ENCODE peak calls at places on chromosomes 13 and 19, in nine cellular contexts. One of them, this sample, is unnamed.
A peak's percentile ranks its signal among the peaks of the same experiment; 100 is the strongest.

GRCh38 chr19:55546822-55547614 is 1.7 kb upstream of the SBK3 start:
- DNase-seq in colonic mucosa: peak; percentile 46
- DNase-seq in tibial artery: peak; percentile 69
- DNase-seq in left lung: peak; percentile 84
- DNase-seq in upper lobe of right lung: peak; percentile 91
- DNase-seq in HCT116: no peak
- DNase-seq in cardiac muscle cell: peak; percentile 92
- DNase-seq in endodermal cell: no peak
- DNase-seq in fibroblast of lung: peak; percentile 89
- DNase-seq in this sample: peak; percentile 89

GRCh38 chr19:46784262-46785053 is 3.9 kb downstream of the SLC1A5 start:
- DNase-seq in fibroblast of lung: peak; percentile 84
- DNase-seq in HCT116: peak; percentile 71
- DNase-seq in tibial artery: peak; percentile 75
- DNase-seq in colonic mucosa: peak; percentile 92
- DNase-seq in endodermal cell: peak; percentile 92
- DNase-seq in left lung: peak; percentile 88
- DNase-seq in cardiac muscle cell: peak; percentile 95
- DNase-seq in upper lobe of right lung: peak; percentile 92
- DNase-seq in this sample: peak; percentile 88

GRCh38 chr19:53503126-53503525 is 34.8 kb upstream of the ZNF331 start:
- DNase-seq in endodermal cell: no peak
- DNase-seq in HCT116: no peak
- DNase-seq in left lung: no peak
- DNase-seq in tibial artery: no peak
- DNase-seq in upper lobe of right lung: no peak
- DNase-seq in fibroblast of lung: no peak
- DNase-seq in colonic mucosa: no peak
- DNase-seq in cardiac muscle cell: no peak
- DNase-seq in this sample: no peak

GRCh38 chr19:10421981-10422461 is 1.7 kb downstream of the PDE4A start:
- DNase-seq in HCT116: no peak
- DNase-seq in endodermal cell: no peak
- DNase-seq in colonic mucosa: no peak
- DNase-seq in tibial artery: no peak
- DNase-seq in fibroblast of lung: no peak
- DNase-seq in upper lobe of right lung: no peak
- DNase-seq in left lung: no peak
- DNase-seq in cardiac muscle cell: no peak
- DNase-seq in this sample: no peak

GRCh38 chr13:42474954-42475353 is 99.0 kb upstream of the TNFSF11 start:
- DNase-seq in fibroblast of lung: peak; percentile 23
- DNase-seq in tibial artery: no peak
- DNase-seq in left lung: no peak
- DNase-seq in colonic mucosa: no peak
- DNase-seq in HCT116: no peak
- DNase-seq in upper lobe of right lung: no peak
- DNase-seq in cardiac muscle cell: peak; percentile 45
- DNase-seq in endodermal cell: no peak
- DNase-seq in this sample: no peak

GRCh38 chr19:13398780-13399726 is 107.2 kb downstream of the CACNA1A start:
- DNase-seq in cardiac muscle cell: peak; percentile 96
- DNase-seq in endodermal cell: no peak
- DNase-seq in colonic mucosa: no peak
- DNase-seq in HCT116: peak; percentile 80
- DNase-seq in fibroblast of lung: peak; percentile 89
- DNase-seq in tibial artery: no peak
- DNase-seq in left lung: no peak
- DNase-seq in upper lobe of right lung: no peak
- DNase-seq in this sample: no peak

GRCh38 chr19:9183000-9183399 is 4.2 kb downstream of the OR7D2 start:
- DNase-seq in cardiac muscle cell: no peak
- DNase-seq in HCT116: no peak
- DNase-seq in left lung: no peak
- DNase-seq in endodermal cell: no peak
- DNase-seq in colonic mucosa: no peak
- DNase-seq in upper lobe of right lung: no peak
- DNase-seq in tibial artery: no peak
- DNase-seq in fibroblast of lung: no peak
- DNase-seq in this sample: no peak

GRCh38 chr13:102091231-102091630 is 310.6 kb downstream of the FGF14 start:
- DNase-seq in left lung: no peak
- DNase-seq in fibroblast of lung: peak; percentile 6
- DNase-seq in upper lobe of right lung: no peak
- DNase-seq in HCT116: peak; percentile 4
- DNase-seq in colonic mucosa: no peak
- DNase-seq in endodermal cell: peak; percentile 90
- DNase-seq in tibial artery: no peak
- DNase-seq in cardiac muscle cell: no peak
- DNase-seq in this sample: no peak

GRCh38 chr13:32669030-32669646 is 82.9 kb downstream of the PDS5B start:
- DNase-seq in endodermal cell: no peak
- DNase-seq in fibroblast of lung: peak; percentile 55
- DNase-seq in colonic mucosa: no peak
- DNase-seq in left lung: no peak
- DNase-seq in cardiac muscle cell: peak; percentile 74
- DNase-seq in HCT116: peak; percentile 28
- DNase-seq in tibial artery: no peak
- DNase-seq in upper lobe of right lung: no peak
- DNase-seq in this sample: no peak

GRCh38 chr19:39506598-39506943 is 7.8 kb downstream of the DLL3 start:
- DNase-seq in endodermal cell: no peak
- DNase-seq in tibial artery: no peak
- DNase-seq in fibroblast of lung: no peak
- DNase-seq in upper lobe of right lung: no peak
- DNase-seq in cardiac muscle cell: no peak
- DNase-seq in left lung: no peak
- DNase-seq in colonic mucosa: no peak
- DNase-seq in HCT116: no peak
- DNase-seq in this sample: no peak

GRCh38 chr13:29583073-29583785 is 12.3 kb downstream of the SLC7A1 start:
- DNase-seq in fibroblast of lung: peak; percentile 91
- DNase-seq in upper lobe of right lung: no peak
- DNase-seq in endodermal cell: peak; percentile 61
- DNase-seq in colonic mucosa: peak; percentile 67
- DNase-seq in HCT116: no peak
- DNase-seq in cardiac muscle cell: no peak
- DNase-seq in tibial artery: no peak
- DNase-seq in left lung: no peak
- DNase-seq in this sample: no peak

GRCh38 chr13:98345103-98345899 is 168.2 kb upstream of the RNF113B start:
- DNase-seq in colonic mucosa: no peak
- DNase-seq in HCT116: no peak
- DNase-seq in tibial artery: no peak
- DNase-seq in endodermal cell: peak; percentile 44
- DNase-seq in fibroblast of lung: no peak
- DNase-seq in upper lobe of right lung: no peak
- DNase-seq in cardiac muscle cell: peak; percentile 20
- DNase-seq in left lung: no peak
- DNase-seq in this sample: no peak

GRCh38 chr19:44696939-44697669 is 1.8 kb upstream of the CEACAM16 start:
- DNase-seq in fibroblast of lung: no peak
- DNase-seq in upper lobe of right lung: peak; percentile 76
- DNase-seq in cardiac muscle cell: no peak
- DNase-seq in colonic mucosa: no peak
- DNase-seq in left lung: peak; percentile 53
- DNase-seq in tibial artery: no peak
- DNase-seq in HCT116: no peak
- DNase-seq in endodermal cell: peak; percentile 81
- DNase-seq in this sample: no peak

GRCh38 chr19:3622224-3622623 is 4.4 kb downstream of the CACTIN start:
- DNase-seq in fibroblast of lung: no peak
- DNase-seq in upper lobe of right lung: no peak
- DNase-seq in tibial artery: no peak
- DNase-seq in colonic mucosa: no peak
- DNase-seq in endodermal cell: no peak
- DNase-seq in left lung: no peak
- DNase-seq in HCT116: no peak
- DNase-seq in cardiac muscle cell: no peak
- DNase-seq in this sample: no peak

DNA sequence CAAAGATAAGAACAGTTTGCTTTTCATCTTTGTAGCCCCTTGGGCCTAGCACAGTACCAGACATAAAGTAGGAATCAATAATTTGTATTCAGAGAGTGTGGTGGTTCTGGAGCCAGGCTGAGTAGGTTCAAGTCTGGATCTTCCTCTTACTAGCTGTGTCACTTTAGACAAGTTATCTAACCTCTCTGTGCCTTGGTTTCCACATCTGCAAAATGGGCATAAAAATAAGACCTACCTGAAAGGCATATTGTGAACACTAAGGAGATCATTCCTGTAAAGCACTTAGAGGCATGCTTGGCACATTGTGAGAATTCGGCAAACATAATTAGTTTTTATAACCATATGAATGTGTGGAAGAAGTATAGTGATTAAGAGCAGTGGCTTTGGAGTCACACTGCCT is 95.8 kb downstream of the MBNL2 start:
- DNase-seq in tibial artery: no peak
- DNase-seq in upper lobe of right lung: no peak
- DNase-seq in cardiac muscle cell: no peak
- DNase-seq in fibroblast of lung: no peak
- DNase-seq in HCT116: no peak
- DNase-seq in endodermal cell: no peak
- DNase-seq in left lung: no peak
- DNase-seq in colonic mucosa: no peak
- DNase-seq in this sample: no peak
- H3K4me1 ChIP-seq in tibial artery: no peaks in the 10 kb centered on the region
- H3K4me1 ChIP-seq in upper lobe of right lung: peaks cover 28% of the 10 kb centered on the region
- H3K4me1 ChIP-seq in cardiac muscle cell: no peaks in the 10 kb centered on the region
- H3K4me1 ChIP-seq in fibroblast of lung: peaks cover 28% of the 10 kb centered on the region
- H3K4me1 ChIP-seq in HCT116: peaks cover 6% of the 10 kb centered on the region
- H3K4me1 ChIP-seq in endodermal cell: no peaks in the 10 kb centered on the region
- H3K4me1 ChIP-seq in left lung: peaks cover 11% of the 10 kb centered on the region
- H3K4me1 ChIP-seq in colonic mucosa: no peaks in the 10 kb centered on the region
- H3K4me1 ChIP-seq in this sample: peaks cover 56% of the 10 kb centered on the region

GRCh38 chr13:46373623-46374022 is 13.4 kb downstream of the RUBCNL start:
- DNase-seq in left lung: no peak
- DNase-seq in fibroblast of lung: no peak
- DNase-seq in HCT116: no peak
- DNase-seq in colonic mucosa: peak; percentile 61
- DNase-seq in cardiac muscle cell: no peak
- DNase-seq in upper lobe of right lung: no peak
- DNase-seq in tibial artery: no peak
- DNase-seq in endodermal cell: no peak
- DNase-seq in this sample: no peak
- H3K4me1 ChIP-seq in left lung: peaks cover 46% of the 10 kb centered on the region
- H3K4me1 ChIP-seq in fibroblast of lung: peaks cover 2% of the 10 kb centered on the region
- H3K4me1 ChIP-seq in HCT116: peaks cover 4% of the 10 kb centered on the region
- H3K4me1 ChIP-seq in colonic mucosa: peaks cover 4% of the 10 kb centered on the region
- H3K4me1 ChIP-seq in cardiac muscle cell: no peaks in the 10 kb centered on the region
- H3K4me1 ChIP-seq in upper lobe of right lung: peaks cover 15% of the 10 kb centered on the region
- H3K4me1 ChIP-seq in tibial artery: no peaks in the 10 kb centered on the region
- H3K4me1 ChIP-seq in endodermal cell: no peaks in the 10 kb centered on the region
- H3K4me1 ChIP-seq in this sample: peaks cover 7% of the 10 kb centered on the region

GRCh38 chr19:18441804-18442788 is 4.2 kb upstream of the ISYNA1 start:
- DNase-seq in cardiac muscle cell: no peak
- DNase-seq in HCT116: no peak
- DNase-seq in upper lobe of right lung: no peak
- DNase-seq in left lung: no peak
- DNase-seq in fibroblast of lung: no peak
- DNase-seq in colonic mucosa: no peak
- DNase-seq in tibial artery: no peak
- DNase-seq in endodermal cell: no peak
- DNase-seq in this sample: no peak

GRCh38 chr19:18442941-18443340 is 5.0 kb upstream of the ISYNA1 start:
- DNase-seq in tibial artery: no peak
- DNase-seq in colonic mucosa: no peak
- DNase-seq in upper lobe of right lung: no peak
- DNase-seq in fibroblast of lung: no peak
- DNase-seq in cardiac muscle cell: no peak
- DNase-seq in endodermal cell: no peak
- DNase-seq in HCT116: no peak
- DNase-seq in left lung: no peak
- DNase-seq in this sample: no peak

GRCh38 chr19:18439910-18440237 is 1.9 kb upstream of the ISYNA1 start:
- DNase-seq in HCT116: no peak
- DNase-seq in tibial artery: no peak
- DNase-seq in fibroblast of lung: no peak
- DNase-seq in endodermal cell: no peak
- DNase-seq in upper lobe of right lung: no peak
- DNase-seq in cardiac muscle cell: no peak
- DNase-seq in left lung: no peak
- DNase-seq in colonic mucosa: no peak
- DNase-seq in this sample: no peak

GRCh38 chr19:18440421-18440877 is 2.5 kb upstream of the ISYNA1 start:
- DNase-seq in tibial artery: no peak
- DNase-seq in fibroblast of lung: no peak
- DNase-seq in cardiac muscle cell: no peak
- DNase-seq in upper lobe of right lung: no peak
- DNase-seq in left lung: no peak
- DNase-seq in colonic mucosa: no peak
- DNase-seq in HCT116: no peak
- DNase-seq in endodermal cell: peak; percentile 80
- DNase-seq in this sample: no peak

GRCh38 chr19:18440936-18441803 is 3.2 kb upstream of the ISYNA1 start:
- DNase-seq in upper lobe of right lung: no peak
- DNase-seq in tibial artery: no peak
- DNase-seq in endodermal cell: no peak
- DNase-seq in left lung: no peak
- DNase-seq in cardiac muscle cell: no peak
- DNase-seq in fibroblast of lung: no peak
- DNase-seq in colonic mucosa: no peak
- DNase-seq in HCT116: no peak
- DNase-seq in this sample: no peak
- H3K4me1 ChIP-seq in upper lobe of right lung: peaks cover 19% of the 10 kb centered on the region
- H3K4me1 ChIP-seq in tibial artery: no peaks in the 10 kb centered on the region
- H3K4me1 ChIP-seq in endodermal cell: peaks cover 15% of the 10 kb centered on the region
- H3K4me1 ChIP-seq in left lung: peaks cover 33% of the 10 kb centered on the region
- H3K4me1 ChIP-seq in cardiac muscle cell: peaks cover 21% of the 10 kb centered on the region
- H3K4me1 ChIP-seq in fibroblast of lung: peaks cover 7% of the 10 kb centered on the region
- H3K4me1 ChIP-seq in colonic mucosa: peaks cover 14% of the 10 kb centered on the region
- H3K4me1 ChIP-seq in HCT116: peaks cover 46% of the 10 kb centered on the region
- H3K4me1 ChIP-seq in this sample: peaks cover 28% of the 10 kb centered on the region

GRCh38 chr19:35744688-35745327 is 410 bp downstream of the U2AF1L4 start:
- DNase-seq in colonic mucosa: peak; percentile 97
- DNase-seq in cardiac muscle cell: peak; percentile 97
- DNase-seq in endodermal cell: peak; percentile 98
- DNase-seq in upper lobe of right lung: peak; percentile 97
- DNase-seq in fibroblast of lung: peak; percentile 92
- DNase-seq in tibial artery: peak; percentile 96
- DNase-seq in HCT116: peak; percentile 93
- DNase-seq in left lung: peak; percentile 96
- DNase-seq in this sample: peak; percentile 96

GRCh38 chr19:35746556-35746955 is 1.1 kb downstream of the PSENEN start:
- DNase-seq in fibroblast of lung: no peak
- DNase-seq in cardiac muscle cell: no peak
- DNase-seq in colonic mucosa: no peak
- DNase-seq in endodermal cell: no peak
- DNase-seq in tibial artery: no peak
- DNase-seq in upper lobe of right lung: no peak
- DNase-seq in HCT116: no peak
- DNase-seq in left lung: no peak
- DNase-seq in this sample: no peak

GRCh38 chr19:35746087-35746462 is 624 bp downstream of the PSENEN start:
- DNase-seq in colonic mucosa: no peak
- DNase-seq in endodermal cell: no peak
- DNase-seq in left lung: no peak
- DNase-seq in fibroblast of lung: no peak
- DNase-seq in tibial artery: no peak
- DNase-seq in upper lobe of right lung: no peak
- DNase-seq in HCT116: no peak
- DNase-seq in cardiac muscle cell: no peak
- DNase-seq in this sample: no peak

GRCh38 chr19:35744335-35744687 is 907 bp downstream of the U2AF1L4 start:
- DNase-seq in endodermal cell: no peak
- DNase-seq in cardiac muscle cell: no peak
- DNase-seq in fibroblast of lung: no peak
- DNase-seq in left lung: no peak
- DNase-seq in colonic mucosa: no peak
- DNase-seq in upper lobe of right lung: no peak
- DNase-seq in tibial artery: no peak
- DNase-seq in HCT116: no peak
- DNase-seq in this sample: no peak

GRCh38 chr19:35745328-35746086 is at the start of the genes PSENEN and U2AF1L4:
- DNase-seq in HCT116: peak; percentile 99
- DNase-seq in endodermal cell: peak; percentile 98
- DNase-seq in tibial artery: peak; percentile 98
- DNase-seq in left lung: peak; percentile 98
- DNase-seq in fibroblast of lung: peak; percentile 99
- DNase-seq in cardiac muscle cell: peak; percentile 100
- DNase-seq in colonic mucosa: peak; percentile 97
- DNase-seq in upper lobe of right lung: peak; percentile 98
- DNase-seq in this sample: peak; percentile 98
- H3K4me1 ChIP-seq in HCT116: peaks cover 36% of the 10 kb centered on the region
- H3K4me1 ChIP-seq in endodermal cell: no peaks in the 10 kb centered on the region
- H3K4me1 ChIP-seq in tibial artery: no peaks in the 10 kb centered on the region
- H3K4me1 ChIP-seq in left lung: peaks cover 79% of the 10 kb centered on the region
- H3K4me1 ChIP-seq in fibroblast of lung: peaks cover 8% of the 10 kb centered on the region
- H3K4me1 ChIP-seq in cardiac muscle cell: no peaks in the 10 kb centered on the region
- H3K4me1 ChIP-seq in colonic mucosa: no peaks in the 10 kb centered on the region
- H3K4me1 ChIP-seq in upper lobe of right lung: peaks cover 38% of the 10 kb centered on the region
- H3K4me1 ChIP-seq in this sample: peaks cover 56% of the 10 kb centered on the region